ENCODE peak calls at places on chromosomes 1 and 21, in five cellular contexts. One of them, this sample, is unnamed. For H3K36me3, the result is how much of the 10 kb centered on the place peaks cover.

GRCh38 chr1:198316681-198317080 is 159.9 kb downstream of the NEK7 start:
- DNase-seq in heart right ventricle: no peak
- DNase-seq in ovary: no peak
- DNase-seq in pancreas: no peak
- DNase-seq in body of pancreas: no peak
- DNase-seq in this sample: no peak

GRCh38 chr1:33300673-33301072 is 20.2 kb downstream of the A3GALT2 start:
- DNase-seq in heart right ventricle: peak
- DNase-seq in ovary: peak
- DNase-seq in pancreas: peak
- DNase-seq in body of pancreas: peak
- DNase-seq in this sample: peak

GRCh38 chr1:17363351-17363750 is 8.6 kb upstream of the PADI6 start:
- DNase-seq in heart right ventricle: no peak
- DNase-seq in ovary: no peak
- DNase-seq in pancreas: no peak
- DNase-seq in body of pancreas: no peak
- DNase-seq in this sample: no peak

GRCh38 chr1:21451981-21452411 is 12.1 kb downstream of the NBPF3 start:
- DNase-seq in heart right ventricle: no peak
- DNase-seq in ovary: no peak
- DNase-seq in pancreas: no peak
- DNase-seq in body of pancreas: no peak
- DNase-seq in this sample: no peak

GRCh38 chr21:45747802-45748445 is 104.4 kb downstream of the PCBP3 start:
- DNase-seq in heart right ventricle: no peak
- DNase-seq in ovary: no peak
- DNase-seq in pancreas: no peak
- DNase-seq in body of pancreas: no peak
- DNase-seq in this sample: peak

GRCh38 chr1:209045326-209046057 is 538.0 kb upstream of the CAMK1G start:
- DNase-seq in heart right ventricle: no peak
- DNase-seq in ovary: no peak
- DNase-seq in pancreas: no peak
- DNase-seq in body of pancreas: peak
- DNase-seq in this sample: no peak

GRCh38 chr1:86975993-86976392 is 61.6 kb downstream of the HS2ST1 start:
- DNase-seq in heart right ventricle: no peak
- DNase-seq in ovary: no peak
- DNase-seq in pancreas: no peak
- DNase-seq in body of pancreas: no peak
- DNase-seq in this sample: no peak

GRCh38 chr1:214791961-214792360 is 189.0 kb downstream of the CENPF start:
- DNase-seq in heart right ventricle: no peak
- DNase-seq in ovary: no peak
- DNase-seq in pancreas: no peak
- DNase-seq in body of pancreas: no peak
- DNase-seq in this sample: no peak

GRCh38 chr1:23868848-23869450 is 859 bp upstream of the FUCA1 start:
- DNase-seq in heart right ventricle: no peak
- DNase-seq in ovary: no peak
- DNase-seq in pancreas: no peak
- DNase-seq in body of pancreas: no peak
- DNase-seq in this sample: no peak

GRCh38 chr1:225470210-225470609 is 42.4 kb upstream of the LBR start:
- DNase-seq in heart right ventricle: no peak
- DNase-seq in ovary: no peak
- DNase-seq in pancreas: peak
- DNase-seq in body of pancreas: peak
- DNase-seq in this sample: peak

GRCh38 chr1:176448340-176448739 is 14.6 kb upstream of the PAPPA2 start:
- DNase-seq in heart right ventricle: no peak
- DNase-seq in ovary: no peak
- DNase-seq in pancreas: no peak
- DNase-seq in body of pancreas: no peak
- DNase-seq in this sample: no peak

GRCh38 chr1:147699686-147700041 is 29.3 kb upstream of the ACP6 start:
- DNase-seq in heart right ventricle: no peak
- DNase-seq in ovary: no peak
- DNase-seq in pancreas: no peak
- DNase-seq in body of pancreas: no peak
- DNase-seq in this sample: no peak

GRCh38 chr1:168135116-168135981 is 1.4 kb downstream of the GPR161 start:
- DNase-seq in heart right ventricle: no peak
- DNase-seq in ovary: no peak
- DNase-seq in pancreas: no peak
- DNase-seq in body of pancreas: no peak
- DNase-seq in this sample: no peak

GRCh38 chr1:203519896-203520295 is 25.9 kb downstream of the OPTC start:
- DNase-seq in heart right ventricle: no peak
- DNase-seq in ovary: no peak
- DNase-seq in pancreas: no peak
- DNase-seq in body of pancreas: no peak
- DNase-seq in this sample: no peak
- H3K4me3 ChIP-seq in heart right ventricle: no peak
- H3K4me3 ChIP-seq in ovary: no peak
- H3K4me3 ChIP-seq in pancreas: no peak
- H3K4me3 ChIP-seq in body of pancreas: no peak
- H3K4me3 ChIP-seq in this sample: no peak

DNA sequence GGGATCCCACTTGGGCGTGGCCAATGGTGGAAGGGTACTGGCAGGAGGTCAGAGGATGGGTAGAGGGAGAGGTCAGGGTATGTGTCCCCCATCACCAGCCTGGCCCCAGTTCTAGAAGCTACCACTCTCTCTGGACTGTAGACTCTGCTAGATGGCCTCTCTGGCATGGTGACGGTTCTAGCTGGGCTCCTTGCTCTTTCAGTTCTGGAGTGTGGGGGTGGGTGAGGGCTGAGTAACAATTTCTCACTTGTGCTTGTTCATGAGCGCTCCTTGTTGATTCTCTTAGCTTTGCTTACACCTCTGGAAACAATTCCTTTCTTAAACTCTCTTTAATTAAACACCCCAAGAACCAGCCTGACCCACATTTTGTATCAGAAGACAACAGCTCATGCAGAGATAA is 25.3 kb upstream of the EXOSC10 start:
- DNase-seq in heart right ventricle: no peak
- DNase-seq in ovary: no peak
- DNase-seq in pancreas: no peak
- DNase-seq in body of pancreas: no peak
- DNase-seq in this sample: no peak
- H3K36me3 ChIP-seq in heart right ventricle: half or more
- H3K36me3 ChIP-seq in ovary: under half
- H3K36me3 ChIP-seq in pancreas: under half
- H3K36me3 ChIP-seq in body of pancreas: under half
- H3K36me3 ChIP-seq in this sample: half or more

DNA sequence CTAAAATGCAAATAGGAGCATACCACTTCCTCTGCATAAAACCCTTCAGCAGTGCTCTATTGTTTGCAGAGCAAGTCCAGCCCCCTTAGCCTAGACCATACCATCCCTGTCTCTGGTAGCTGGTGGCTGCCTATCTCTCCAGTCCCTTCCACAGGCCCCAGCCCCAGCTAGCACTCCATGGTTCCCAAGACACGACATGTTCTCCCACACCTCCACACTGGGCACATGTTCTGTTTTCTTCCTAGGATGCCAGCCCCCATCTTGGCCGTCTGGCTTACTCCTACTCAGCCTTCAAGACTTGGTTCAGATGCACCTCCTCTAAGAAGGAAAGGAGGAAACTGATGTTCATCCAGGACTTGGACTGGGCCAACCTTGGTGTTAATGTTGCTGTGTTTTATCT is 108.4 kb downstream of the BEND5 start:
- DNase-seq in heart right ventricle: no peak
- DNase-seq in ovary: no peak
- DNase-seq in pancreas: no peak
- DNase-seq in body of pancreas: no peak
- DNase-seq in this sample: no peak
- H3K27ac ChIP-seq in heart right ventricle: no peak
- H3K27ac ChIP-seq in ovary: no peak
- H3K27ac ChIP-seq in pancreas: no peak
- H3K27ac ChIP-seq in body of pancreas: no peak
- H3K27ac ChIP-seq in this sample: no peak

GRCh38 chr1:3898475-3898735 is 1.7 kb downstream of the C1orf174 start:
- DNase-seq in heart right ventricle: no peak
- DNase-seq in ovary: no peak
- DNase-seq in pancreas: no peak
- DNase-seq in body of pancreas: no peak
- DNase-seq in this sample: no peak
- H3K4me3 ChIP-seq in heart right ventricle: no peak
- H3K4me3 ChIP-seq in ovary: no peak
- H3K4me3 ChIP-seq in pancreas: no peak
- H3K4me3 ChIP-seq in body of pancreas: no peak
- H3K4me3 ChIP-seq in this sample: no peak

GRCh38 chr1:229457436-229457835 is 23.5 kb upstream of the ACTA1 start:
- DNase-seq in heart right ventricle: no peak
- DNase-seq in ovary: no peak
- DNase-seq in pancreas: no peak
- DNase-seq in body of pancreas: no peak
- DNase-seq in this sample: no peak

GRCh38 chr1:229464672-229465071 is 30.8 kb upstream of the ACTA1 start:
- DNase-seq in heart right ventricle: no peak
- DNase-seq in ovary: no peak
- DNase-seq in pancreas: no peak
- DNase-seq in body of pancreas: no peak
- DNase-seq in this sample: no peak

GRCh38 chr1:229456016-229456415 is 22.1 kb upstream of the ACTA1 start:
- DNase-seq in heart right ventricle: no peak
- DNase-seq in ovary: no peak
- DNase-seq in pancreas: no peak
- DNase-seq in body of pancreas: no peak
- DNase-seq in this sample: no peak

GRCh38 chr1:229459815-229460214 is 25.9 kb upstream of the ACTA1 start:
- DNase-seq in heart right ventricle: no peak
- DNase-seq in ovary: no peak
- DNase-seq in pancreas: no peak
- DNase-seq in body of pancreas: no peak
- DNase-seq in this sample: no peak

DNA sequence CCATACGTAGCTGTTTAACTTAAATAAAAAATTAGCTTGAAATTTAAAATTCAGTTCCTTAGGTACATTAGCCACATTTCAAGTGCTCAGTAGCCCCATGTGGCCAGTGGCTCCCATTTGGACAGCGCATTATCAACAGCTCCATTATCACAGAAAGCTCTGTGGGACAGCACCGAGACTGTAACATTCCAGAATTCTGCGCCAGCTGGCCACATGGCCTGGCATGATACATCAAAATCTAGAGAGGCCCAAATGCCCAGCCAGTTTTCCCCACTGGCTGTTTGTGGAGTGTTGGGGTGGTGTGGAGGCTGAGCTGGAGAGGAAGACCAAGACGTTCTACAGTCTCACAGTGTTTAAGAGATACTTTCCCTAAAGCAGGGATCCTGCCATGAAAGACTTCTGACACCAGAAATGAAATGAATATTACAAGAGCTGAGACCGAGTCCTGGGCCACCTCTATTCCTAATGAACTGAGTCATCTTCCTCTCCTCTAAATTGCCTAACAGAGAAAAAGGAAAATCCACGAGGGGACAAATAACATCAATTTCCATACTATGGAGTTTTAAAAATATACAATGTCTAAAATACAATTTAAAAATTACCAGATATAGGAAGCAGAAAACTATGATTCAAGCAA is 27.3 kb upstream of the ACTA1 start:
- DNase-seq in heart right ventricle: peak
- DNase-seq in ovary: no peak
- DNase-seq in pancreas: no peak
- DNase-seq in body of pancreas: no peak
- DNase-seq in this sample: no peak
- H3K36me3 ChIP-seq in heart right ventricle: under half
- H3K36me3 ChIP-seq in ovary: under half
- H3K36me3 ChIP-seq in pancreas: under half
- H3K36me3 ChIP-seq in body of pancreas: under half
- H3K36me3 ChIP-seq in this sample: under half